ENCODE peak calls at places on chromosomes 16 and 17, in nine cellular contexts. G is CD4-positive, alpha-beta T cell; L is stimulated activated naive B cell treated with anti-CD40 and anti-IgM and Interleukin-4, amounts not matched to agents 10 μg/mL and 1 μg/mL and 100 μg/mL, for 72 hours; N is activated effector memory CD4-positive, alpha-beta T cell treated with anti-CD3 and anti-CD28 coated beads, Interleukin-2, amount 50 U/mL, for 16 hours; O is neuronal stem cell; P is midbrain; H is HCT116; J is tibial nerve; Z is progenitor cell of endocrine pancreas. T is an unnamed sample.

GRCh38 chr17:38600416-38600815 is 5.3 kb downstream of the SRCIN1 start:
- DNase-seq in G (no peak), L (no peak), N (no peak), O (no peak), P (no peak), H (no peak), J (no peak), Z (no peak), T (no peak)

GRCh38 chr17:81734405-81735055 is 22.4 kb downstream of the SLC25A10 start:
- DNase-seq in G (no peak), L (no peak), N (peak), O (no peak), P (no peak), H (no peak), J (no peak), Z (no peak), T (no peak)

GRCh38 chr16:48117217-48118105 is 38.3 kb downstream of the ABCC12 start:
- DNase-seq in G (peak), L (peak), N (peak), O (peak), P (no peak), H (peak), J (no peak), Z (peak), T (no peak)

GRCh38 chr16:68309798-68310197 is 948 bp downstream of the SLC7A6OS start:
- DNase-seq in G (no peak), L (no peak), N (no peak), O (no peak), P (no peak), H (no peak), J (no peak), Z (no peak), T (no peak)

GRCh38 chr16:48432136-48432535 is 46.9 kb upstream of the SIAH1 start:
- DNase-seq in G (no peak), L (peak), N (no peak), O (no peak), P (no peak), H (no peak), J (no peak), Z (no peak), T (no peak)

GRCh38 chr17:62668091-62668804 is 40.8 kb downstream of the MRC2 start:
- DNase-seq in G (no peak), L (no peak), N (no peak), O (no peak), P (no peak), H (no peak), J (no peak), Z (no peak), T (no peak)

GRCh38 chr16:57133911-57134310 is 41.5 kb downstream of the CPNE2 start:
- DNase-seq in G (no peak), L (no peak), N (no peak), O (no peak), P (no peak), H (no peak), J (no peak), Z (no peak), T (no peak)

GRCh38 chr17:38815576-38816193 is 9.4 kb downstream of the CWC25 start:
- DNase-seq in G (no peak), L (no peak), N (no peak), O (no peak), P (no peak), H (no peak), J (no peak), Z (no peak), T (peak)

GRCh38 chr17:31521632-31522283 is 130.3 kb downstream of the RAB11FIP4 start:
- DNase-seq in G (no peak), L (no peak), N (no peak), O (no peak), P (no peak), H (no peak), J (no peak), Z (no peak), T (no peak)

GRCh38 chr16:23948949-23949392 is 113.2 kb downstream of the PRKCB start:
- DNase-seq in G (peak), L (no peak), N (peak), O (no peak), P (no peak), H (no peak), J (no peak), Z (no peak), T (no peak)

GRCh38 chr17:67211742-67212141 is 33.3 kb downstream of the HELZ start:
- DNase-seq in G (no peak), L (no peak), N (no peak), O (no peak), P (no peak), H (no peak), J (no peak), Z (no peak), T (no peak)

GRCh38 chr16:8583712-8584111 is 6.6 kb downstream of the TMEM114 start:
- DNase-seq in G (no peak), L (no peak), N (no peak), O (no peak), P (no peak), H (peak), J (no peak), Z (no peak), T (no peak)

GRCh38 chr17:61389670-61390478 is 9.8 kb upstream of the TBX2 start:
- DNase-seq in G (peak), L (no peak), N (peak), O (no peak), P (peak), H (no peak), J (no peak), Z (no peak), T (no peak)

GRCh38 chr16:19861811-19862327 is 22.8 kb downstream of the GPRC5B start:
- DNase-seq in G (no peak), L (no peak), N (no peak), O (no peak), P (peak), H (no peak), J (no peak), Z (no peak), T (no peak)

GRCh38 chr17:78779848-78780247 is 2.2 kb downstream of the CYTH1 start:
- DNase-seq in G (peak), L (peak), N (peak), O (no peak), P (no peak), H (no peak), J (no peak), Z (no peak), T (no peak)

GRCh38 chr17:31580331-31581021 is 189.0 kb downstream of the RAB11FIP4 start:
- DNase-seq in G (no peak), L (no peak), N (no peak), O (no peak), P (no peak), H (no peak), J (no peak), Z (no peak), T (no peak)